ENCODE peak calls at places on chromosomes 1 and 21, in seven cellular contexts. R, F, I, K, N, B and Q are unnamed samples.

GRCh38 chr1:6612641-6613360 is 730 bp upstream of the PHF13 start:
- DNase-seq in F (peak), K (no peak), N (no peak), R (peak), I (peak), B (no peak), Q (no peak)

GRCh38 chr1:20373764-20374163 is 83.1 kb downstream of the VWA5B1 start:
- DNase-seq in F (no peak), K (no peak), I (peak), R (no peak), B (no peak), N (no peak), Q (no peak)

GRCh38 chr1:47502746-47503370 is 65.0 kb downstream of the FOXD2 start:
- DNase-seq in F (no peak), I (no peak), N (no peak), B (no peak), R (no peak), K (no peak), Q (no peak)

GRCh38 chr1:58908539-58909161 is 124.8 kb upstream of the JUN start:
- DNase-seq in I (no peak), R (no peak), F (no peak), K (peak), B (no peak), N (no peak), Q (no peak)

GRCh38 chr1:55140546-55140983 is 74.6 kb downstream of the USP24 start:
- DNase-seq in R (peak), N (peak), K (peak), I (peak), F (peak), B (peak), Q (peak)

GRCh38 chr1:4090976-4091660 is 191.0 kb upstream of the C1orf174 start:
- DNase-seq in I (no peak), N (no peak), B (no peak), F (no peak), R (no peak), K (no peak), Q (no peak)

GRCh38 chr1:163866539-163866938 is 544.8 kb downstream of the NUF2 start:
- DNase-seq in K (no peak), R (no peak), F (no peak), B (no peak), I (no peak), N (no peak), Q (no peak)

GRCh38 chr1:53600001-53600400 is 139.0 kb downstream of the GLIS1 start:
- DNase-seq in K (no peak), N (no peak), B (no peak), R (no peak), F (no peak), I (no peak), Q (no peak)

GRCh38 chr1:48061162-48062136 is 64.3 kb upstream of the TRABD2B start:
- DNase-seq in R (peak), K (no peak), I (peak), F (peak), N (no peak), B (no peak), Q (no peak)

GRCh38 chr1:111803951-111804350 is 48.2 kb downstream of the DDX20 start:
- DNase-seq in R (no peak), F (no peak), I (no peak), K (no peak), N (no peak), B (no peak), Q (no peak)

GRCh38 chr1:248686815-248687214 is 15.8 kb downstream of the OR14I1 start:
- DNase-seq in R (no peak), B (no peak), F (no peak), N (no peak), K (no peak), I (no peak), Q (no peak)

GRCh38 chr1:150606743-150607142 is 22.7 kb downstream of the ENSA start:
- DNase-seq in R (no peak), F (no peak), K (no peak), B (no peak), I (no peak), N (no peak), Q (no peak)

GRCh38 chr1:228647523-228648444 is 87.5 kb upstream of the RHOU start:
- DNase-seq in R (peak), B (no peak), N (no peak), F (peak), K (peak), I (peak), Q (no peak)

GRCh38 chr1:231091853-231092301 is 51.8 kb upstream of the FAM89A start:
- DNase-seq in N (peak), I (no peak), K (no peak), F (peak), R (no peak), B (peak), Q (no peak)

GRCh38 chr1:167784876-167785550 is 63.2 kb downstream of the MPZL1 start:
- DNase-seq in I (no peak), K (no peak), R (no peak), N (no peak), F (peak), B (no peak), Q (no peak)

GRCh38 chr21:39020751-39021474 is 162.3 kb downstream of the PSMG1 start:
- DNase-seq in B (no peak), I (peak), R (peak), K (peak), F (peak), N (no peak), Q (no peak)

GRCh38 chr1:204495078-204495753 is 611 bp upstream of the PIK3C2B start:
- DNase-seq in F (no peak), N (no peak), R (no peak), I (no peak), K (no peak), B (no peak), Q (no peak)

GRCh38 chr1:208604295-208604694 is 360.1 kb upstream of the PLXNA2 start:
- DNase-seq in R (peak), N (no peak), B (no peak), K (no peak), F (no peak), I (no peak), Q (no peak)

GRCh38 chr1:67013573-67013972 is 40.4 kb downstream of the SLC35D1 start:
- DNase-seq in R (peak), N (no peak), B (no peak), I (no peak), F (peak), K (no peak), Q (no peak)

GRCh38 chr1:163315773-163316374 is 5.9 kb upstream of the NUF2 start:
- DNase-seq in F (peak), K (no peak), N (peak), R (peak), I (peak), B (peak), Q (no peak)

GRCh38 chr1:68128157-68128556 is 77.7 kb upstream of the DIRAS3 start:
- DNase-seq in F (peak), R (no peak), I (no peak), B (no peak), K (no peak), N (no peak), Q (no peak)

GRCh38 chr1:174013864-174014418 is 8.2 kb downstream of the RC3H1 start:
- DNase-seq in R (no peak), I (no peak), N (no peak), B (no peak), F (peak), K (no peak), Q (no peak)

GRCh38 chr1:119007672-119008482 is 19.7 kb upstream of the TBX15 start:
- DNase-seq in R (no peak), N (no peak), F (no peak), B (no peak), I (no peak), K (no peak), Q (no peak)

GRCh38 chr1:182768973-182769372 is 20.6 kb upstream of the NPL start:
- DNase-seq in I (no peak), K (no peak), F (peak), B (no peak), N (no peak), R (peak), Q (no peak)

GRCh38 chr1:22861764-22862440 is 110.8 kb downstream of the LACTBL1 start:
- DNase-seq in F (peak), R (peak), B (no peak), N (no peak), I (peak), K (no peak), Q (peak)